ENCODE peak calls at places on chromosomes 11 and 22, in seven cellular contexts. One of them, this sample, is unnamed.

GRCh38 chr22:19815093-19815822 is 39.4 kb downstream of the GNB1L start:
- DNase-seq in IMR-90: no peak
- DNase-seq in left lung: peak; percentile 28
- DNase-seq in cardiac fibroblast: no peak
- DNase-seq in neural progenitor cell: no peak
- DNase-seq in mesothelial cell of epicardium: no peak
- DNase-seq in cardiac muscle cell: no peak
- DNase-seq in this sample: no peak

GRCh38 chr11:18491924-18492323 is 34.8 kb downstream of the TSG101 start:
- DNase-seq in IMR-90: peak; percentile 38
- DNase-seq in left lung: no peak
- DNase-seq in cardiac fibroblast: peak; percentile 10
- DNase-seq in neural progenitor cell: no peak
- DNase-seq in mesothelial cell of epicardium: no peak
- DNase-seq in cardiac muscle cell: no peak
- DNase-seq in this sample: no peak

GRCh38 chr11:120893431-120894206 is 130.3 kb upstream of the TBCEL start:
- DNase-seq in IMR-90: no peak
- DNase-seq in left lung: no peak
- DNase-seq in cardiac fibroblast: no peak
- DNase-seq in neural progenitor cell: no peak
- DNase-seq in mesothelial cell of epicardium: no peak
- DNase-seq in cardiac muscle cell: no peak
- DNase-seq in this sample: no peak

GRCh38 chr11:11351042-11351586 is 1.9 kb downstream of the CSNK2A3 start:
- DNase-seq in IMR-90: no peak
- DNase-seq in left lung: no peak
- DNase-seq in cardiac fibroblast: no peak
- DNase-seq in neural progenitor cell: no peak
- DNase-seq in mesothelial cell of epicardium: no peak
- DNase-seq in cardiac muscle cell: peak; percentile 15
- DNase-seq in this sample: no peak

GRCh38 chr22:30636226-30637077 is 871 bp downstream of the SLC35E4 start:
- DNase-seq in IMR-90: no peak
- DNase-seq in left lung: peak; percentile 43
- DNase-seq in cardiac fibroblast: peak; percentile 26
- DNase-seq in neural progenitor cell: peak; percentile 14
- DNase-seq in mesothelial cell of epicardium: no peak
- DNase-seq in cardiac muscle cell: no peak
- DNase-seq in this sample: no peak

GRCh38 chr22:24125942-24126341 is 55.3 kb upstream of the SUSD2 start:
- DNase-seq in IMR-90: no peak
- DNase-seq in left lung: no peak
- DNase-seq in cardiac fibroblast: no peak
- DNase-seq in neural progenitor cell: no peak
- DNase-seq in mesothelial cell of epicardium: no peak
- DNase-seq in cardiac muscle cell: no peak
- DNase-seq in this sample: no peak

GRCh38 chr11:3138178-3139085 is 26.7 kb downstream of the OSBPL5 start:
- DNase-seq in IMR-90: no peak
- DNase-seq in left lung: no peak
- DNase-seq in cardiac fibroblast: no peak
- DNase-seq in neural progenitor cell: peak; percentile 38
- DNase-seq in mesothelial cell of epicardium: no peak
- DNase-seq in cardiac muscle cell: no peak
- DNase-seq in this sample: no peak

GRCh38 chr11:11290354-11290753 is 62.7 kb downstream of the CSNK2A3 start:
- DNase-seq in IMR-90: no peak
- DNase-seq in left lung: no peak
- DNase-seq in cardiac fibroblast: no peak
- DNase-seq in neural progenitor cell: no peak
- DNase-seq in mesothelial cell of epicardium: no peak
- DNase-seq in cardiac muscle cell: no peak
- DNase-seq in this sample: no peak

GRCh38 chr22:31137721-31138120 is 2.6 kb downstream of the PLA2G3 start:
- DNase-seq in IMR-90: no peak
- DNase-seq in left lung: no peak
- DNase-seq in cardiac fibroblast: no peak
- DNase-seq in neural progenitor cell: no peak
- DNase-seq in mesothelial cell of epicardium: no peak
- DNase-seq in cardiac muscle cell: no peak
- DNase-seq in this sample: no peak

GRCh38 chr11:95306816-95307215 is 75.8 kb upstream of the SESN3 start:
- DNase-seq in IMR-90: no peak
- DNase-seq in left lung: no peak
- DNase-seq in cardiac fibroblast: no peak
- DNase-seq in neural progenitor cell: no peak
- DNase-seq in mesothelial cell of epicardium: no peak
- DNase-seq in cardiac muscle cell: no peak
- DNase-seq in this sample: no peak

GRCh38 chr11:132202621-132203020 is 832.2 kb downstream of the NTM start:
- DNase-seq in IMR-90: peak; percentile 55
- DNase-seq in left lung: no peak
- DNase-seq in cardiac fibroblast: peak; percentile 13
- DNase-seq in neural progenitor cell: no peak
- DNase-seq in mesothelial cell of epicardium: no peak
- DNase-seq in cardiac muscle cell: no peak
- DNase-seq in this sample: no peak

GRCh38 chr22:19105867-19106802 is 16.1 kb downstream of the DGCR2 start:
- DNase-seq in IMR-90: no peak
- DNase-seq in left lung: no peak
- DNase-seq in cardiac fibroblast: no peak
- DNase-seq in neural progenitor cell: peak; percentile 47
- DNase-seq in mesothelial cell of epicardium: no peak
- DNase-seq in cardiac muscle cell: no peak
- DNase-seq in this sample: no peak

GRCh38 chr11:8533332-8533731 is 60.7 kb downstream of the STK33 start:
- DNase-seq in IMR-90: no peak
- DNase-seq in left lung: no peak
- DNase-seq in cardiac fibroblast: no peak
- DNase-seq in neural progenitor cell: peak; percentile 6
- DNase-seq in mesothelial cell of epicardium: no peak
- DNase-seq in cardiac muscle cell: no peak
- DNase-seq in this sample: no peak

GRCh38 chr11:35420371-35420770 is 1.0 kb upstream of the SLC1A2 start:
- DNase-seq in IMR-90: no peak
- DNase-seq in left lung: no peak
- DNase-seq in cardiac fibroblast: no peak
- DNase-seq in neural progenitor cell: peak; percentile 35
- DNase-seq in mesothelial cell of epicardium: no peak
- DNase-seq in cardiac muscle cell: no peak
- DNase-seq in this sample: no peak

GRCh38 chr11:40140560-40140959 is 1318.9 kb downstream of the LRRC4C start:
- DNase-seq in IMR-90: no peak
- DNase-seq in left lung: no peak
- DNase-seq in cardiac fibroblast: no peak
- DNase-seq in neural progenitor cell: no peak
- DNase-seq in mesothelial cell of epicardium: no peak
- DNase-seq in cardiac muscle cell: no peak
- DNase-seq in this sample: no peak

GRCh38 chr11:72005347-72006260 is 6.9 kb downstream of the IL18BP start:
- DNase-seq in IMR-90: no peak
- DNase-seq in left lung: no peak
- DNase-seq in cardiac fibroblast: no peak
- DNase-seq in neural progenitor cell: no peak
- DNase-seq in mesothelial cell of epicardium: no peak
- DNase-seq in cardiac muscle cell: no peak
- DNase-seq in this sample: no peak

GRCh38 chr11:49405743-49406142 is 197.3 kb upstream of the FOLH1 start:
- DNase-seq in IMR-90: no peak
- DNase-seq in left lung: no peak
- DNase-seq in cardiac fibroblast: no peak
- DNase-seq in neural progenitor cell: no peak
- DNase-seq in mesothelial cell of epicardium: no peak
- DNase-seq in cardiac muscle cell: no peak
- DNase-seq in this sample: no peak

GRCh38 chr22:45083659-45084305 is 74.0 kb upstream of the PHF21B start:
- DNase-seq in IMR-90: peak; percentile 81
- DNase-seq in left lung: no peak
- DNase-seq in cardiac fibroblast: peak; percentile 78
- DNase-seq in neural progenitor cell: no peak
- DNase-seq in mesothelial cell of epicardium: no peak
- DNase-seq in cardiac muscle cell: peak; percentile 17
- DNase-seq in this sample: no peak

GRCh38 chr11:27721505-27722116 is 21.4 kb upstream of the BDNF start:
- DNase-seq in IMR-90: no peak
- DNase-seq in left lung: no peak
- DNase-seq in cardiac fibroblast: no peak
- DNase-seq in neural progenitor cell: peak; percentile 9
- DNase-seq in mesothelial cell of epicardium: no peak
- DNase-seq in cardiac muscle cell: no peak
- DNase-seq in this sample: no peak

GRCh38 chr11:27726981-27727380 is 26.7 kb upstream of the BDNF start:
- DNase-seq in IMR-90: no peak
- DNase-seq in left lung: no peak
- DNase-seq in cardiac fibroblast: no peak
- DNase-seq in neural progenitor cell: no peak
- DNase-seq in mesothelial cell of epicardium: no peak
- DNase-seq in cardiac muscle cell: no peak
- DNase-seq in this sample: no peak

GRCh38 chr11:27722117-27722844 is 22.0 kb upstream of the BDNF start:
- DNase-seq in IMR-90: peak; percentile 68
- DNase-seq in left lung: no peak
- DNase-seq in cardiac fibroblast: peak; percentile 44
- DNase-seq in neural progenitor cell: peak; percentile 58
- DNase-seq in mesothelial cell of epicardium: no peak
- DNase-seq in cardiac muscle cell: peak; percentile 53
- DNase-seq in this sample: no peak

GRCh38 chr11:27722945-27723344 is 22.7 kb upstream of the BDNF start:
- DNase-seq in IMR-90: no peak
- DNase-seq in left lung: no peak
- DNase-seq in cardiac fibroblast: no peak
- DNase-seq in neural progenitor cell: peak; percentile 55
- DNase-seq in mesothelial cell of epicardium: no peak
- DNase-seq in cardiac muscle cell: peak; percentile 33
- DNase-seq in this sample: no peak

DNA sequence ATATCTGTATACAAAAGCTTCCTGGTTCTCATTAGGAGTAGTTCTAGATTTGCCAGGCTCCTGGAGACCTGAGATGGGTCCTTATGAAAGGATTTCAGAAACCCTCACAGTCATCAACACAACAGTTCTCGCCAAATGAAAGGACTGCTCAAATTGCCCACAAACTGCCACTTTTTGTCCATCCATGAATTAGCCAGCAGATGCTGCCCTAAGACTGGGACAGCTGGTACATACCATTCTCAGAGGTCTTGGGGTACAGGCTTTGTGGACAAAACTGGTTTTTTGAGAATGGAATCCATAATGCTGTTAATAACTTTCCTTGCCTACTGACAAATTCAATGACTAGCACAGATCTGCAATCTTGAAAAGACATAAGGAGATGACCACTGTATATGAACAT is 23.4 kb upstream of the BDNF start:
- DNase-seq in IMR-90: peak; percentile 34
- DNase-seq in left lung: no peak
- DNase-seq in cardiac fibroblast: no peak
- DNase-seq in neural progenitor cell: no peak
- DNase-seq in mesothelial cell of epicardium: no peak
- DNase-seq in cardiac muscle cell: no peak
- DNase-seq in this sample: no peak
- TF ChIP-seq CTCF in IMR-90: peak; percentile 35
- TF ChIP-seq CTCF in left lung: no peak
- TF ChIP-seq CTCF in cardiac fibroblast: peak; percentile 2
- TF ChIP-seq CTCF in neural progenitor cell: peak; percentile 18
- TF ChIP-seq CTCF in mesothelial cell of epicardium: no peak
- TF ChIP-seq CTCF in cardiac muscle cell: no peak
- TF ChIP-seq CTCF in this sample: peak; percentile 18

DNA sequence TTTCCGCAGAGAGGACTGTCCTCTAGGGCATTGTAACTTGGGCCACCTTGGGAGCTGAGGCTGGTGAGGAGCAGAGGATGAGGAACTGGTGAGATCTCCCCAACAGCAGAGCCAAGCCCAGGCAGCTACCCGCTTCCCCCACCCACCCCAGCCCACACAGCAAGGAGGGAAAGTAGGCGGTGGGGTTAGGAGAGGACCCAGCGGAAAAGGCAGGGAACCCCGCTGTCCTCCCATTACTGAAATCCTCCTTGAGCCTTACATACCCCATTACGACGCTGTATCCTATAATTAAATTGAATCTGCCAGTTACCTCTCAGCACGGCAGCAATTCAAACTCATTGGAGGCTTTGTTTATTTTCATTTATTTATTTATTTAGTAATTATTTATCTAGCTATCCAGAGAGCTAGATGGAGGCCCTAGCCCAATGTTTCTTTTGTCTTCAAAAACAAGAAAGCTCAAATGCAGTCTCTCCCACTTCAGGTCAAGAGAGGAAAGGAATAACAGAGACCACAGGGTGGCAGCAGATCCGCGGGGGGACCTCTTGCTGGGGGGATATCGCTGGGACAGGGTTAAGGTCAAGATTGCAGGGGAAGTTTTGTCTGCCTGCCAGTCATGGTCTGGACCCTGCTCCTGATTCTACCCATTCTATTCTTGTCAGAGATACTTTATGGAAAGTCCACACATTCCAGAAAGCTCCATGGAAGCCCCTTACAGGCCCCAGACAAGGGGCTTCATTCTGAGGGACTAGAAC is 218.0 kb downstream of the ST3GAL4 start:
- DNase-seq in IMR-90: no peak
- DNase-seq in left lung: no peak
- DNase-seq in cardiac fibroblast: no peak
- DNase-seq in neural progenitor cell: no peak
- DNase-seq in mesothelial cell of epicardium: no peak
- DNase-seq in cardiac muscle cell: no peak
- DNase-seq in this sample: no peak
- TF ChIP-seq CTCF in IMR-90: peak; percentile 29
- TF ChIP-seq CTCF in left lung: no peak
- TF ChIP-seq CTCF in cardiac fibroblast: no peak
- TF ChIP-seq CTCF in neural progenitor cell: peak; percentile 56
- TF ChIP-seq CTCF in mesothelial cell of epicardium: no peak
- TF ChIP-seq CTCF in cardiac muscle cell: no peak
- TF ChIP-seq CTCF in this sample: peak; percentile 41

GRCh38 chr11:64951529-64951928 is 15.8 kb upstream of the GPHA2 start:
- DNase-seq in IMR-90: no peak
- DNase-seq in left lung: no peak
- DNase-seq in cardiac fibroblast: no peak
- DNase-seq in neural progenitor cell: no peak
- DNase-seq in mesothelial cell of epicardium: no peak
- DNase-seq in cardiac muscle cell: no peak
- DNase-seq in this sample: no peak

GRCh38 chr11:64947202-64947814 is 11.6 kb upstream of the GPHA2 start:
- DNase-seq in IMR-90: no peak
- DNase-seq in left lung: no peak
- DNase-seq in cardiac fibroblast: peak; percentile 44
- DNase-seq in neural progenitor cell: no peak
- DNase-seq in mesothelial cell of epicardium: no peak
- DNase-seq in cardiac muscle cell: peak; percentile 29
- DNase-seq in this sample: no peak
- TF ChIP-seq CTCF in IMR-90: no peak
- TF ChIP-seq CTCF in left lung: no peak
- TF ChIP-seq CTCF in cardiac fibroblast: peak; percentile 10
- TF ChIP-seq CTCF in neural progenitor cell: peak; percentile 8
- TF ChIP-seq CTCF in mesothelial cell of epicardium: no peak
- TF ChIP-seq CTCF in cardiac muscle cell: peak; percentile 16
- TF ChIP-seq CTCF in this sample: peak; percentile 2

GRCh38 chr11:124897681-124898680 is at the start of gene ROBO4:
- DNase-seq in IMR-90: peak; percentile 94
- DNase-seq in left lung: no peak
- DNase-seq in cardiac fibroblast: peak; percentile 97
- DNase-seq in neural progenitor cell: no peak
- DNase-seq in mesothelial cell of epicardium: no peak
- DNase-seq in cardiac muscle cell: peak; percentile 90
- DNase-seq in this sample: peak; percentile 66
- TF ChIP-seq CTCF in IMR-90: no peak
- TF ChIP-seq CTCF in left lung: no peak
- TF ChIP-seq CTCF in cardiac fibroblast: peak; percentile 33
- TF ChIP-seq CTCF in neural progenitor cell: no peak
- TF ChIP-seq CTCF in mesothelial cell of epicardium: no peak
- TF ChIP-seq CTCF in cardiac muscle cell: peak; percentile 16
- TF ChIP-seq CTCF in this sample: no peak

GRCh38 chr11:30735946-30736345 is 149.8 kb upstream of the MPPED2 start:
- DNase-seq in IMR-90: no peak
- DNase-seq in left lung: no peak
- DNase-seq in cardiac fibroblast: no peak
- DNase-seq in neural progenitor cell: peak; percentile 11
- DNase-seq in mesothelial cell of epicardium: no peak
- DNase-seq in cardiac muscle cell: no peak
- DNase-seq in this sample: no peak
- TF ChIP-seq CTCF in IMR-90: no peak
- TF ChIP-seq CTCF in left lung: no peak
- TF ChIP-seq CTCF in cardiac fibroblast: no peak
- TF ChIP-seq CTCF in neural progenitor cell: peak; percentile 26
- TF ChIP-seq CTCF in mesothelial cell of epicardium: no peak
- TF ChIP-seq CTCF in cardiac muscle cell: no peak
- TF ChIP-seq CTCF in this sample: no peak

This sample was measured in AG04450.